ENCODE peak calls at places on chromosomes 13 and 19, in six cellular contexts. One of them, this sample, is unnamed.
A peak's percentile ranks its signal among the peaks of the same experiment; 100 is the strongest.

GRCh38 chr13:105144936-105145335 is 1390.5 kb downstream of the EFNB2 start:
- DNase-seq in CD4-positive, alpha-beta T cell: no peak
- DNase-seq in iPS-NIHi11: no peak
- DNase-seq in effector CD4-positive, alpha-beta T cell: no peak
- DNase-seq in activated gamma-delta T cell treated with Interleukin-2 at 50 U/mL for 16 hours: no peak
- DNase-seq in DND-41: no peak
- DNase-seq in this sample: no peak

GRCh38 chr13:94073006-94073744 is 406.3 kb downstream of the DCT start:
- DNase-seq in CD4-positive, alpha-beta T cell: no peak
- DNase-seq in DND-41: no peak
- DNase-seq in iPS-NIHi11: no peak
- DNase-seq in activated gamma-delta T cell treated with Interleukin-2 at 50 U/mL for 16 hours: no peak
- DNase-seq in effector CD4-positive, alpha-beta T cell: no peak
- DNase-seq in this sample: no peak

GRCh38 chr19:4229179-4229931 is at the start of gene EBI3:
- DNase-seq in iPS-NIHi11: no peak
- DNase-seq in CD4-positive, alpha-beta T cell: no peak
- DNase-seq in activated gamma-delta T cell treated with Interleukin-2 at 50 U/mL for 16 hours: no peak
- DNase-seq in DND-41: no peak
- DNase-seq in effector CD4-positive, alpha-beta T cell: no peak
- DNase-seq in this sample: peak; percentile 76

GRCh38 chr13:109494955-109495354 is 291.4 kb downstream of the IRS2 start:
- DNase-seq in DND-41: no peak
- DNase-seq in effector CD4-positive, alpha-beta T cell: no peak
- DNase-seq in iPS-NIHi11: no peak
- DNase-seq in activated gamma-delta T cell treated with Interleukin-2 at 50 U/mL for 16 hours: no peak
- DNase-seq in CD4-positive, alpha-beta T cell: no peak
- DNase-seq in this sample: no peak

GRCh38 chr19:48639483-48640375 is 2.5 kb upstream of the DBP start:
- DNase-seq in CD4-positive, alpha-beta T cell: no peak
- DNase-seq in iPS-NIHi11: no peak
- DNase-seq in activated gamma-delta T cell treated with Interleukin-2 at 50 U/mL for 16 hours: no peak
- DNase-seq in DND-41: no peak
- DNase-seq in effector CD4-positive, alpha-beta T cell: no peak
- DNase-seq in this sample: peak; percentile 67

GRCh38 chr19:6235031-6235951 is 44.5 kb downstream of the MLLT1 start:
- DNase-seq in CD4-positive, alpha-beta T cell: no peak
- DNase-seq in iPS-NIHi11: peak; percentile 14
- DNase-seq in DND-41: no peak
- DNase-seq in activated gamma-delta T cell treated with Interleukin-2 at 50 U/mL for 16 hours: no peak
- DNase-seq in effector CD4-positive, alpha-beta T cell: no peak
- DNase-seq in this sample: no peak

GRCh38 chr19:39428309-39429112 is 7.2 kb downstream of the RPS16 start:
- DNase-seq in effector CD4-positive, alpha-beta T cell: no peak
- DNase-seq in DND-41: no peak
- DNase-seq in CD4-positive, alpha-beta T cell: no peak
- DNase-seq in activated gamma-delta T cell treated with Interleukin-2 at 50 U/mL for 16 hours: no peak
- DNase-seq in iPS-NIHi11: peak; percentile 84
- DNase-seq in this sample: peak; percentile 97

GRCh38 chr19:17370026-17370587 is 7.0 kb downstream of the PLVAP start:
- DNase-seq in activated gamma-delta T cell treated with Interleukin-2 at 50 U/mL for 16 hours: no peak
- DNase-seq in effector CD4-positive, alpha-beta T cell: no peak
- DNase-seq in iPS-NIHi11: no peak
- DNase-seq in DND-41: no peak
- DNase-seq in CD4-positive, alpha-beta T cell: no peak
- DNase-seq in this sample: no peak

GRCh38 chr13:111526922-111527321 is 206.5 kb downstream of the TEX29 start:
- DNase-seq in iPS-NIHi11: no peak
- DNase-seq in activated gamma-delta T cell treated with Interleukin-2 at 50 U/mL for 16 hours: no peak
- DNase-seq in CD4-positive, alpha-beta T cell: no peak
- DNase-seq in DND-41: no peak
- DNase-seq in effector CD4-positive, alpha-beta T cell: no peak
- DNase-seq in this sample: no peak

GRCh38 chr19:35419046-35419445 is 29.0 kb upstream of the FFAR2 start:
- DNase-seq in activated gamma-delta T cell treated with Interleukin-2 at 50 U/mL for 16 hours: no peak
- DNase-seq in effector CD4-positive, alpha-beta T cell: no peak
- DNase-seq in iPS-NIHi11: no peak
- DNase-seq in DND-41: no peak
- DNase-seq in CD4-positive, alpha-beta T cell: no peak
- DNase-seq in this sample: no peak

GRCh38 chr13:29369060-29369743 is 226.3 kb downstream of the SLC7A1 start:
- DNase-seq in DND-41: peak; percentile 42
- DNase-seq in iPS-NIHi11: peak; percentile 32
- DNase-seq in CD4-positive, alpha-beta T cell: no peak
- DNase-seq in effector CD4-positive, alpha-beta T cell: no peak
- DNase-seq in activated gamma-delta T cell treated with Interleukin-2 at 50 U/mL for 16 hours: no peak
- DNase-seq in this sample: peak; percentile 69

GRCh38 chr19:43798546-43799409 is 3.5 kb downstream of the LYPD5 start:
- DNase-seq in DND-41: no peak
- DNase-seq in activated gamma-delta T cell treated with Interleukin-2 at 50 U/mL for 16 hours: peak; percentile 51
- DNase-seq in CD4-positive, alpha-beta T cell: no peak
- DNase-seq in iPS-NIHi11: peak; percentile 86
- DNase-seq in effector CD4-positive, alpha-beta T cell: peak; percentile 30
- DNase-seq in this sample: peak; percentile 91

GRCh38 chr13:105436946-105437345 is 1098.5 kb downstream of the EFNB2 start:
- DNase-seq in DND-41: no peak
- DNase-seq in CD4-positive, alpha-beta T cell: no peak
- DNase-seq in activated gamma-delta T cell treated with Interleukin-2 at 50 U/mL for 16 hours: no peak
- DNase-seq in effector CD4-positive, alpha-beta T cell: no peak
- DNase-seq in iPS-NIHi11: no peak
- DNase-seq in this sample: no peak

GRCh38 chr19:48836089-48837017 is at the start of gene HSD17B14:
- DNase-seq in CD4-positive, alpha-beta T cell: no peak
- DNase-seq in DND-41: no peak
- DNase-seq in activated gamma-delta T cell treated with Interleukin-2 at 50 U/mL for 16 hours: no peak
- DNase-seq in iPS-NIHi11: peak; percentile 59
- DNase-seq in effector CD4-positive, alpha-beta T cell: no peak
- DNase-seq in this sample: peak; percentile 93

GRCh38 chr13:22196777-22197176 is 525.9 kb downstream of the FGF9 start:
- DNase-seq in effector CD4-positive, alpha-beta T cell: no peak
- DNase-seq in DND-41: no peak
- DNase-seq in CD4-positive, alpha-beta T cell: no peak
- DNase-seq in iPS-NIHi11: no peak
- DNase-seq in activated gamma-delta T cell treated with Interleukin-2 at 50 U/mL for 16 hours: no peak
- DNase-seq in this sample: no peak

GRCh38 chr19:48772503-48772953 is 17.2 kb downstream of the FGF21 start:
- DNase-seq in iPS-NIHi11: no peak
- DNase-seq in DND-41: no peak
- DNase-seq in effector CD4-positive, alpha-beta T cell: no peak
- DNase-seq in activated gamma-delta T cell treated with Interleukin-2 at 50 U/mL for 16 hours: no peak
- DNase-seq in CD4-positive, alpha-beta T cell: no peak
- DNase-seq in this sample: no peak

GRCh38 chr13:78607409-78608253 is 4.3 kb upstream of the POU4F1 start:
- DNase-seq in DND-41: no peak
- DNase-seq in CD4-positive, alpha-beta T cell: no peak
- DNase-seq in iPS-NIHi11: peak; percentile 48
- DNase-seq in effector CD4-positive, alpha-beta T cell: no peak
- DNase-seq in activated gamma-delta T cell treated with Interleukin-2 at 50 U/mL for 16 hours: no peak
- DNase-seq in this sample: peak; percentile 87

GRCh38 chr19:43525836-43526771 is 897 bp downstream of the ETHE1 start:
- DNase-seq in CD4-positive, alpha-beta T cell: no peak
- DNase-seq in iPS-NIHi11: no peak
- DNase-seq in activated gamma-delta T cell treated with Interleukin-2 at 50 U/mL for 16 hours: peak; percentile 15
- DNase-seq in effector CD4-positive, alpha-beta T cell: no peak
- DNase-seq in DND-41: no peak
- DNase-seq in this sample: peak; percentile 73

GRCh38 chr13:96473463-96474157 is 383.7 kb downstream of the HS6ST3 start:
- DNase-seq in effector CD4-positive, alpha-beta T cell: no peak
- DNase-seq in iPS-NIHi11: no peak
- DNase-seq in DND-41: no peak
- DNase-seq in CD4-positive, alpha-beta T cell: no peak
- DNase-seq in activated gamma-delta T cell treated with Interleukin-2 at 50 U/mL for 16 hours: no peak
- DNase-seq in this sample: no peak

GRCh38 chr19:8585894-8586750 is 8.9 kb upstream of the MYO1F start:
- DNase-seq in DND-41: peak; percentile 71
- DNase-seq in activated gamma-delta T cell treated with Interleukin-2 at 50 U/mL for 16 hours: peak; percentile 54
- DNase-seq in CD4-positive, alpha-beta T cell: peak; percentile 54
- DNase-seq in iPS-NIHi11: peak; percentile 89
- DNase-seq in effector CD4-positive, alpha-beta T cell: peak; percentile 48
- DNase-seq in this sample: peak; percentile 97

GRCh38 chr13:24348797-24349515 is 39.6 kb downstream of the C1QTNF9 start:
- DNase-seq in effector CD4-positive, alpha-beta T cell: no peak
- DNase-seq in CD4-positive, alpha-beta T cell: no peak
- DNase-seq in iPS-NIHi11: no peak
- DNase-seq in activated gamma-delta T cell treated with Interleukin-2 at 50 U/mL for 16 hours: no peak
- DNase-seq in DND-41: no peak
- DNase-seq in this sample: no peak

GRCh38 chr19:29292562-29292961 is 79.6 kb upstream of the UQCRFS1 start:
- DNase-seq in effector CD4-positive, alpha-beta T cell: no peak
- DNase-seq in iPS-NIHi11: no peak
- DNase-seq in DND-41: no peak
- DNase-seq in activated gamma-delta T cell treated with Interleukin-2 at 50 U/mL for 16 hours: no peak
- DNase-seq in CD4-positive, alpha-beta T cell: no peak
- DNase-seq in this sample: no peak

GRCh38 chr19:2207991-2208860 is 27.9 kb downstream of the PLEKHJ1 start:
- DNase-seq in effector CD4-positive, alpha-beta T cell: no peak
- DNase-seq in activated gamma-delta T cell treated with Interleukin-2 at 50 U/mL for 16 hours: no peak
- DNase-seq in DND-41: peak; percentile 33
- DNase-seq in CD4-positive, alpha-beta T cell: no peak
- DNase-seq in iPS-NIHi11: peak; percentile 85
- DNase-seq in this sample: peak; percentile 80

GRCh38 chr19:2428027-2428690 is 773 bp upstream of the TIMM13 start:
- DNase-seq in DND-41: no peak
- DNase-seq in CD4-positive, alpha-beta T cell: no peak
- DNase-seq in iPS-NIHi11: peak; percentile 47
- DNase-seq in effector CD4-positive, alpha-beta T cell: no peak
- DNase-seq in activated gamma-delta T cell treated with Interleukin-2 at 50 U/mL for 16 hours: no peak
- DNase-seq in this sample: peak; percentile 82

GRCh38 chr19:55647732-55648656 is at the start of gene CCDC106:
- DNase-seq in DND-41: peak; percentile 82
- DNase-seq in activated gamma-delta T cell treated with Interleukin-2 at 50 U/mL for 16 hours: peak; percentile 43
- DNase-seq in CD4-positive, alpha-beta T cell: peak; percentile 46
- DNase-seq in iPS-NIHi11: peak; percentile 69
- DNase-seq in effector CD4-positive, alpha-beta T cell: no peak
- DNase-seq in this sample: peak; percentile 91

GRCh38 chr13:58960909-58961308 is 1202.8 kb downstream of the DIAPH3 start:
- DNase-seq in CD4-positive, alpha-beta T cell: no peak
- DNase-seq in effector CD4-positive, alpha-beta T cell: no peak
- DNase-seq in activated gamma-delta T cell treated with Interleukin-2 at 50 U/mL for 16 hours: no peak
- DNase-seq in iPS-NIHi11: no peak
- DNase-seq in DND-41: no peak
- DNase-seq in this sample: no peak

GRCh38 chr19:2627855-2628254 is 74.6 kb downstream of the GNG7 start:
- DNase-seq in CD4-positive, alpha-beta T cell: no peak
- DNase-seq in iPS-NIHi11: no peak
- DNase-seq in DND-41: no peak
- DNase-seq in effector CD4-positive, alpha-beta T cell: no peak
- DNase-seq in activated gamma-delta T cell treated with Interleukin-2 at 50 U/mL for 16 hours: no peak
- DNase-seq in this sample: no peak

GRCh38 chr19:53868892-53869804 is 1.5 kb downstream of the MYADM start:
- DNase-seq in effector CD4-positive, alpha-beta T cell: peak; percentile 87
- DNase-seq in DND-41: no peak
- DNase-seq in iPS-NIHi11: peak; percentile 82
- DNase-seq in activated gamma-delta T cell treated with Interleukin-2 at 50 U/mL for 16 hours: peak; percentile 86
- DNase-seq in CD4-positive, alpha-beta T cell: peak; percentile 89
- DNase-seq in this sample: peak; percentile 95

GRCh38 chr19:32246032-32246431 is 99.4 kb upstream of the ZNF507 start:
- DNase-seq in effector CD4-positive, alpha-beta T cell: no peak
- DNase-seq in iPS-NIHi11: no peak
- DNase-seq in activated gamma-delta T cell treated with Interleukin-2 at 50 U/mL for 16 hours: no peak
- DNase-seq in CD4-positive, alpha-beta T cell: no peak
- DNase-seq in DND-41: no peak
- DNase-seq in this sample: no peak

This sample was measured in endodermal cell.